ENCODE peak calls at places on chromosomes 1 and 21, in four cellular contexts. One of them, this sample, is unnamed.

GRCh38 chr21:38170283-38170682 is 86.5 kb upstream of the KCNJ15 start:
- DNase-seq in CD8-positive, alpha-beta T cell: no peak
- DNase-seq in mammary epithelial cell: peak
- DNase-seq in breast epithelium: no peak
- DNase-seq in this sample: no peak

GRCh38 chr21:19850157-19850556 is 1148.1 kb upstream of the NCAM2 start:
- DNase-seq in mammary epithelial cell: no peak
- DNase-seq in CD8-positive, alpha-beta T cell: no peak
- DNase-seq in breast epithelium: no peak
- DNase-seq in this sample: no peak

GRCh38 chr1:78474092-78474491 is 16.7 kb upstream of the PTGFR start:
- DNase-seq in breast epithelium: no peak
- DNase-seq in CD8-positive, alpha-beta T cell: no peak
- DNase-seq in mammary epithelial cell: no peak
- DNase-seq in this sample: no peak

GRCh38 chr1:193614817-193615216 is 428.4 kb upstream of the B3GALT2 start:
- DNase-seq in breast epithelium: no peak
- DNase-seq in mammary epithelial cell: peak
- DNase-seq in CD8-positive, alpha-beta T cell: no peak
- DNase-seq in this sample: peak

GRCh38 chr1:95223110-95223509 is 10.9 kb upstream of the RWDD3 start:
- DNase-seq in mammary epithelial cell: peak
- DNase-seq in breast epithelium: no peak
- DNase-seq in CD8-positive, alpha-beta T cell: no peak
- DNase-seq in this sample: no peak

GRCh38 chr1:98704474-98704873 is 43.0 kb downstream of the SNX7 start:
- DNase-seq in breast epithelium: no peak
- DNase-seq in mammary epithelial cell: no peak
- DNase-seq in CD8-positive, alpha-beta T cell: no peak
- DNase-seq in this sample: no peak

GRCh38 chr1:8962812-8963669 is 17.4 kb downstream of the CA6 start:
- DNase-seq in CD8-positive, alpha-beta T cell: peak
- DNase-seq in breast epithelium: no peak
- DNase-seq in mammary epithelial cell: no peak
- DNase-seq in this sample: no peak

GRCh38 chr1:229224308-229224707 is 46.6 kb upstream of the RAB4A start:
- DNase-seq in breast epithelium: no peak
- DNase-seq in mammary epithelial cell: peak
- DNase-seq in CD8-positive, alpha-beta T cell: no peak
- DNase-seq in this sample: no peak

GRCh38 chr1:156860639-156861423 is at the start of gene NTRK1:
- DNase-seq in breast epithelium: no peak
- DNase-seq in CD8-positive, alpha-beta T cell: peak
- DNase-seq in mammary epithelial cell: peak
- DNase-seq in this sample: no peak

GRCh38 chr1:162561616-162562451 is at the start of gene UAP1:
- DNase-seq in mammary epithelial cell: no peak
- DNase-seq in CD8-positive, alpha-beta T cell: no peak
- DNase-seq in breast epithelium: no peak
- DNase-seq in this sample: no peak

GRCh38 chr1:151838491-151839412 is 868 bp downstream of the C2CD4D start:
- DNase-seq in mammary epithelial cell: peak
- DNase-seq in CD8-positive, alpha-beta T cell: no peak
- DNase-seq in breast epithelium: no peak
- DNase-seq in this sample: no peak

GRCh38 chr1:181159451-181160151 is 71.1 kb downstream of the IER5 start:
- DNase-seq in CD8-positive, alpha-beta T cell: peak
- DNase-seq in mammary epithelial cell: peak
- DNase-seq in breast epithelium: no peak
- DNase-seq in this sample: peak

GRCh38 chr21:34227386-34227852 is 136.4 kb upstream of the KCNE2 start:
- DNase-seq in breast epithelium: no peak
- DNase-seq in mammary epithelial cell: no peak
- DNase-seq in CD8-positive, alpha-beta T cell: no peak
- DNase-seq in this sample: no peak

GRCh38 chr21:45699251-45699942 is 55.9 kb downstream of the PCBP3 start:
- DNase-seq in mammary epithelial cell: no peak
- DNase-seq in breast epithelium: no peak
- DNase-seq in CD8-positive, alpha-beta T cell: no peak
- DNase-seq in this sample: no peak

GRCh38 chr1:209685835-209686234 is 10.6 kb downstream of the G0S2 start:
- DNase-seq in CD8-positive, alpha-beta T cell: no peak
- DNase-seq in breast epithelium: no peak
- DNase-seq in mammary epithelial cell: peak
- DNase-seq in this sample: no peak

GRCh38 chr1:232462200-232462599 is 167.7 kb downstream of the SIPA1L2 start:
- DNase-seq in breast epithelium: no peak
- DNase-seq in mammary epithelial cell: peak
- DNase-seq in CD8-positive, alpha-beta T cell: no peak
- DNase-seq in this sample: peak

GRCh38 chr1:101507547-101507971 is 270.7 kb downstream of the S1PR1 start:
- DNase-seq in mammary epithelial cell: peak
- DNase-seq in breast epithelium: no peak
- DNase-seq in CD8-positive, alpha-beta T cell: no peak
- DNase-seq in this sample: no peak

GRCh38 chr1:19877821-19878636 is 4.2 kb upstream of the OTUD3 start:
- DNase-seq in breast epithelium: peak
- DNase-seq in CD8-positive, alpha-beta T cell: no peak
- DNase-seq in mammary epithelial cell: peak
- DNase-seq in this sample: peak

GRCh38 chr1:3543076-3544049 is 67.9 kb downstream of the MEGF6 start:
- DNase-seq in mammary epithelial cell: peak
- DNase-seq in CD8-positive, alpha-beta T cell: no peak
- DNase-seq in breast epithelium: peak
- DNase-seq in this sample: no peak

GRCh38 chr21:16241500-16241963 is 511.8 kb downstream of the USP25 start:
- DNase-seq in breast epithelium: no peak
- DNase-seq in CD8-positive, alpha-beta T cell: no peak
- DNase-seq in mammary epithelial cell: no peak
- DNase-seq in this sample: no peak

GRCh38 chr1:2100775-2101108 is 50.5 kb downstream of the PRKCZ start:
- DNase-seq in CD8-positive, alpha-beta T cell: no peak
- DNase-seq in mammary epithelial cell: no peak
- DNase-seq in breast epithelium: no peak
- DNase-seq in this sample: no peak

GRCh38 chr1:32195531-32195930 is 4.9 kb upstream of the CCDC28B start:
- DNase-seq in breast epithelium: no peak
- DNase-seq in mammary epithelial cell: no peak
- DNase-seq in CD8-positive, alpha-beta T cell: no peak
- DNase-seq in this sample: no peak

GRCh38 chr21:32329776-32330175 is 31.1 kb downstream of the MRAP start:
- DNase-seq in CD8-positive, alpha-beta T cell: no peak
- DNase-seq in breast epithelium: no peak
- DNase-seq in mammary epithelial cell: no peak
- DNase-seq in this sample: no peak

GRCh38 chr1:161304927-161305871 is 4.6 kb downstream of the MPZ start:
- DNase-seq in CD8-positive, alpha-beta T cell: no peak
- DNase-seq in breast epithelium: no peak
- DNase-seq in mammary epithelial cell: no peak
- DNase-seq in this sample: no peak

GRCh38 chr1:219498666-219499065 is 114.2 kb downstream of the ZC3H11B start:
- DNase-seq in CD8-positive, alpha-beta T cell: no peak
- DNase-seq in breast epithelium: peak
- DNase-seq in mammary epithelial cell: no peak
- DNase-seq in this sample: no peak

GRCh38 chr1:23470282-23471070 is 13.5 kb downstream of the ASAP3 start:
- DNase-seq in CD8-positive, alpha-beta T cell: no peak
- DNase-seq in breast epithelium: no peak
- DNase-seq in mammary epithelial cell: peak
- DNase-seq in this sample: no peak

GRCh38 chr1:203424861-203425667 is 50.5 kb upstream of the PRELP start:
- DNase-seq in CD8-positive, alpha-beta T cell: no peak
- DNase-seq in breast epithelium: no peak
- DNase-seq in mammary epithelial cell: no peak
- DNase-seq in this sample: no peak

GRCh38 chr1:234591131-234591530 is 18.8 kb downstream of the IRF2BP2 start:
- DNase-seq in mammary epithelial cell: no peak
- DNase-seq in CD8-positive, alpha-beta T cell: no peak
- DNase-seq in breast epithelium: no peak
- DNase-seq in this sample: no peak

GRCh38 chr1:215651867-215652266 is 84.8 kb downstream of the KCTD3 start:
- DNase-seq in CD8-positive, alpha-beta T cell: no peak
- DNase-seq in breast epithelium: no peak
- DNase-seq in mammary epithelial cell: no peak
- DNase-seq in this sample: no peak

GRCh38 chr1:47931395-47931794 is 65.8 kb downstream of the TRABD2B start:
- DNase-seq in CD8-positive, alpha-beta T cell: no peak
- DNase-seq in breast epithelium: no peak
- DNase-seq in mammary epithelial cell: peak
- DNase-seq in this sample: no peak

GRCh38 chr1:178772952-178773351 is 47.9 kb downstream of the RALGPS2 start:
- DNase-seq in breast epithelium: no peak
- DNase-seq in CD8-positive, alpha-beta T cell: no peak
- DNase-seq in mammary epithelial cell: no peak
- DNase-seq in this sample: no peak

GRCh38 chr1:27504588-27505419 is 14.8 kb upstream of the WASF2 start:
- DNase-seq in mammary epithelial cell: peak
- DNase-seq in CD8-positive, alpha-beta T cell: no peak
- DNase-seq in breast epithelium: peak
- DNase-seq in this sample: no peak

GRCh38 chr1:56934400-56935080 is 31.3 kb downstream of the C8B start:
- DNase-seq in mammary epithelial cell: no peak
- DNase-seq in breast epithelium: no peak
- DNase-seq in CD8-positive, alpha-beta T cell: no peak
- DNase-seq in this sample: no peak

GRCh38 chr1:21869620-21870121 is 57.6 kb downstream of the LDLRAD2 start:
- DNase-seq in breast epithelium: peak
- DNase-seq in CD8-positive, alpha-beta T cell: no peak
- DNase-seq in mammary epithelial cell: peak
- DNase-seq in this sample: peak
- H3K27ac ChIP-seq in breast epithelium: peak
- H3K27ac ChIP-seq in CD8-positive, alpha-beta T cell: no peak
- H3K27ac ChIP-seq in mammary epithelial cell: peak
- H3K27ac ChIP-seq in this sample: no peak

DNA sequence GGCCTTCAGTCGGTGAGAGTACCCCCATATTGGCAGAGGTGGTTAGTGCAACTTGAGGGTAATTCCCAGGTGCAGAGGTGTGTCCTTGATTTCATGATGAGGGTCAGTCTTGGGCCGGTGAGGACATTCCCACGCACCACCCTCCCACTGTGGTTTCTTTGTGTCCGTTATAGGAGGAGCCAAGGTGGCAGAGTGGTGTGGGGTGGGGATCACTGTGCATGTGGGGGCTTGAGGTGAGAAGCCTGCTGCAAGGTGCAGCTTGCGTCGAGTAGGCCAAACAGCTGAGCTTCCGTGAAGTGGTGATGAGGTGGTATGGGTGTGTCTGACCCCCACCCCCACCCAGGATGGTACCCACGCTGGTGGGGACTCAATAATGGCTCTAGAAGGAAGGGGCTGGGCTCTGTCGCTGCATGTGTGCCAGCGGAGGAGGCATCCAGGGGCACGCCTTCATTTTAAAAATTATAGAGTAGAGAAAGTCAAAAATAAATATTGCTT is 6.2 kb downstream of the PTPRF start:
- DNase-seq in breast epithelium: no peak
- DNase-seq in CD8-positive, alpha-beta T cell: no peak
- DNase-seq in mammary epithelial cell: no peak
- DNase-seq in this sample: no peak
- H3K27ac ChIP-seq in breast epithelium: peak
- H3K27ac ChIP-seq in CD8-positive, alpha-beta T cell: no peak
- H3K27ac ChIP-seq in mammary epithelial cell: no peak
- H3K27ac ChIP-seq in this sample: peak

DNA sequence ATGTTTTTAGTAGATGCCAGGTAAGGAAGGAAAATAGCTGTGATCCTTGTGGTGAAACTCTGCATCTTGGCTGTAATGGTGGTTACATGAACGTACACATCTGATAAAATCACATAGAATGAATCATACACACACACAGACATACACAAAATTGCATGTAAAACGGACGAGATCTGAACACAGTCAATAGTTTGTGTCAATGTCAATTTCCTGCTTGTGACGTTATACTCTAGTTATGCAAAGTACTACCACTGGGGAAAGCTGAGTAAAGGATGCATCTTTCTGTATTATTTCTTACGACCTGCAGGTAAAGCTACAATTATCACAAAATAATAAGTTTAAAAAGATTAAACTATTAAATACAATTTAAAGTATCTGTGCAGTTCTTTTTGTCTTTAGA is 493.7 kb upstream of the ZP4 start:
- DNase-seq in mammary epithelial cell: no peak
- DNase-seq in breast epithelium: no peak
- DNase-seq in CD8-positive, alpha-beta T cell: no peak
- DNase-seq in this sample: no peak
- H3K27ac ChIP-seq in mammary epithelial cell: no peak
- H3K27ac ChIP-seq in breast epithelium: no peak
- H3K27ac ChIP-seq in CD8-positive, alpha-beta T cell: no peak
- H3K27ac ChIP-seq in this sample: no peak

GRCh38 chr1:201737350-201738060 is 91.5 kb upstream of the IPO9 start:
- DNase-seq in CD8-positive, alpha-beta T cell: no peak
- DNase-seq in breast epithelium: no peak
- DNase-seq in mammary epithelial cell: no peak
- DNase-seq in this sample: no peak

GRCh38 chr1:201731592-201731991 is 97.4 kb upstream of the IPO9 start:
- DNase-seq in mammary epithelial cell: no peak
- DNase-seq in breast epithelium: no peak
- DNase-seq in CD8-positive, alpha-beta T cell: no peak
- DNase-seq in this sample: no peak

GRCh38 chr1:201736707-201737320 is 92.1 kb upstream of the IPO9 start:
- DNase-seq in breast epithelium: no peak
- DNase-seq in CD8-positive, alpha-beta T cell: no peak
- DNase-seq in mammary epithelial cell: no peak
- DNase-seq in this sample: no peak

GRCh38 chr1:201732351-201732750 is 96.6 kb upstream of the IPO9 start:
- DNase-seq in mammary epithelial cell: no peak
- DNase-seq in CD8-positive, alpha-beta T cell: no peak
- DNase-seq in breast epithelium: no peak
- DNase-seq in this sample: no peak

GRCh38 chr1:201734776-201735175 is 94.2 kb upstream of the IPO9 start:
- DNase-seq in mammary epithelial cell: no peak
- DNase-seq in CD8-positive, alpha-beta T cell: no peak
- DNase-seq in breast epithelium: no peak
- DNase-seq in this sample: no peak
- H3K27ac ChIP-seq in mammary epithelial cell: no peak
- H3K27ac ChIP-seq in CD8-positive, alpha-beta T cell: no peak
- H3K27ac ChIP-seq in breast epithelium: no peak
- H3K27ac ChIP-seq in this sample: no peak

DNA sequence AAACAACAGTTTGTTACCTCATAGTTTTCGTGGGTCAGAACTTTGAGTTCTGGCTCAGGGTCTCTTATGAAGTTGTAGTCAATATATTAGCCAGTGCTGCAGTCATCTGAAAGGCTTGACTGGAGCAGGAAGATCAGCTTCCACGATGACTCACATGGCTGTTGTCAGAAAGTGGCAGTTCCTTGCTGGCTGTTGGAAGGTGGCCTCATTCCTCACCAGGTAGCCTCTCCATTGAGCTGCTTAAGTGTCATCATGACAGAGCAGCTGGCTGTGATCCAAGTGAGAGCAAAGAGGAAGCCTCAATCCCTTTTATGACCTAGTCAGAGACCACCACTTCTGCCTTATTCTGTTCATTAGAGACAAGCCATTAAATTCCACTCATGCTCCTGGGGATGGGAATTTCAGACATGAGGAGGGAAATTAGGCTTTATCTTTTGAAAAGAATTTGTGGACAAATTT is 5.6 kb downstream of the OSBPL9 start:
- DNase-seq in CD8-positive, alpha-beta T cell: no peak
- DNase-seq in mammary epithelial cell: peak
- DNase-seq in breast epithelium: peak
- DNase-seq in this sample: peak
- H3K27ac ChIP-seq in CD8-positive, alpha-beta T cell: no peak
- H3K27ac ChIP-seq in mammary epithelial cell: peak
- H3K27ac ChIP-seq in breast epithelium: peak
- H3K27ac ChIP-seq in this sample: peak

This sample was measured in epithelial cell of prostate.